ENCODE peak calls at places on chromosomes 1 and 21, in seven cellular contexts. One of them, this sample, is unnamed.

GRCh38 chr1:221023482-221023881 is 144.2 kb downstream of the HLX start:
- DNase-seq in left ventricle myocardium superior: no peak
- DNase-seq in GM20000: no peak
- DNase-seq in AG08395: no peak
- DNase-seq in EL: no peak
- DNase-seq in NCI-H1105: no peak
- DNase-seq in D721Med: no peak
- DNase-seq in this sample: no peak

GRCh38 chr1:246748867-246749266 is 24.7 kb downstream of the SCCPDH start:
- DNase-seq in left ventricle myocardium superior: no peak
- DNase-seq in GM20000: no peak
- DNase-seq in AG08395: no peak
- DNase-seq in EL: peak; percentile 46
- DNase-seq in NCI-H1105: no peak
- DNase-seq in D721Med: no peak
- DNase-seq in this sample: no peak

GRCh38 chr1:25817840-25818501 is 1.8 kb upstream of the MTFR1L start:
- DNase-seq in left ventricle myocardium superior: no peak
- DNase-seq in GM20000: no peak
- DNase-seq in AG08395: no peak
- DNase-seq in EL: no peak
- DNase-seq in NCI-H1105: peak; percentile 22
- DNase-seq in D721Med: no peak
- DNase-seq in this sample: no peak

GRCh38 chr1:61183471-61184034 is 101.2 kb downstream of the NFIA start:
- DNase-seq in left ventricle myocardium superior: peak; percentile 41
- DNase-seq in GM20000: no peak
- DNase-seq in AG08395: no peak
- DNase-seq in EL: no peak
- DNase-seq in NCI-H1105: peak; percentile 49
- DNase-seq in D721Med: no peak
- DNase-seq in this sample: no peak

GRCh38 chr1:109181085-109181806 is 32.5 kb upstream of the SARS1 start:
- DNase-seq in left ventricle myocardium superior: no peak
- DNase-seq in GM20000: no peak
- DNase-seq in AG08395: no peak
- DNase-seq in EL: no peak
- DNase-seq in NCI-H1105: no peak
- DNase-seq in D721Med: no peak
- DNase-seq in this sample: no peak

GRCh38 chr1:2982615-2983318 is 38.5 kb upstream of the ACTRT2 start:
- DNase-seq in left ventricle myocardium superior: no peak
- DNase-seq in GM20000: no peak
- DNase-seq in AG08395: no peak
- DNase-seq in EL: no peak
- DNase-seq in NCI-H1105: no peak
- DNase-seq in D721Med: no peak
- DNase-seq in this sample: no peak

GRCh38 chr1:200409203-200409760 is 554 bp downstream of the ZNF281 start:
- DNase-seq in left ventricle myocardium superior: peak; percentile 56
- DNase-seq in GM20000: peak; percentile 27
- DNase-seq in AG08395: peak; percentile 10
- DNase-seq in EL: no peak
- DNase-seq in NCI-H1105: no peak
- DNase-seq in D721Med: no peak
- DNase-seq in this sample: no peak

GRCh38 chr21:39613029-39613934 is 542 bp downstream of the B3GALT5 start:
- DNase-seq in left ventricle myocardium superior: no peak
- DNase-seq in GM20000: no peak
- DNase-seq in AG08395: no peak
- DNase-seq in EL: no peak
- DNase-seq in NCI-H1105: no peak
- DNase-seq in D721Med: no peak
- DNase-seq in this sample: no peak

GRCh38 chr1:54052470-54052933 is 502 bp downstream of the TMEM59 start:
- DNase-seq in left ventricle myocardium superior: peak; percentile 37
- DNase-seq in GM20000: peak; percentile 42
- DNase-seq in AG08395: peak; percentile 43
- DNase-seq in EL: peak; percentile 63
- DNase-seq in NCI-H1105: peak; percentile 35
- DNase-seq in D721Med: no peak
- DNase-seq in this sample: no peak

GRCh38 chr1:208766812-208767211 is 522.6 kb upstream of the PLXNA2 start:
- DNase-seq in left ventricle myocardium superior: no peak
- DNase-seq in GM20000: no peak
- DNase-seq in AG08395: no peak
- DNase-seq in EL: no peak
- DNase-seq in NCI-H1105: no peak
- DNase-seq in D721Med: no peak
- DNase-seq in this sample: no peak

GRCh38 chr1:209595032-209595431 is 11.5 kb downstream of the CAMK1G start:
- DNase-seq in left ventricle myocardium superior: no peak
- DNase-seq in GM20000: no peak
- DNase-seq in AG08395: no peak
- DNase-seq in EL: no peak
- DNase-seq in NCI-H1105: no peak
- DNase-seq in D721Med: no peak
- DNase-seq in this sample: no peak

GRCh38 chr1:204080163-204080903 is 7.4 kb downstream of the SOX13 start:
- DNase-seq in left ventricle myocardium superior: peak; percentile 69
- DNase-seq in GM20000: no peak
- DNase-seq in AG08395: peak; percentile 96
- DNase-seq in EL: peak; percentile 92
- DNase-seq in NCI-H1105: peak; percentile 66
- DNase-seq in D721Med: peak; percentile 99
- DNase-seq in this sample: peak; percentile 53

GRCh38 chr21:31034378-31034777 is 3.9 kb downstream of the KRTAP19-8 start:
- DNase-seq in left ventricle myocardium superior: no peak
- DNase-seq in GM20000: no peak
- DNase-seq in AG08395: no peak
- DNase-seq in EL: no peak
- DNase-seq in NCI-H1105: no peak
- DNase-seq in D721Med: no peak
- DNase-seq in this sample: no peak

GRCh38 chr1:41108696-41109284 is 87.3 kb upstream of the SLFNL1 start:
- DNase-seq in left ventricle myocardium superior: no peak
- DNase-seq in GM20000: no peak
- DNase-seq in AG08395: peak; percentile 3
- DNase-seq in EL: peak; percentile 30
- DNase-seq in NCI-H1105: no peak
- DNase-seq in D721Med: no peak
- DNase-seq in this sample: no peak

GRCh38 chr21:41933259-41934079 is 20.3 kb downstream of the C2CD2 start:
- DNase-seq in left ventricle myocardium superior: peak; percentile 24
- DNase-seq in GM20000: no peak
- DNase-seq in AG08395: peak; percentile 37
- DNase-seq in EL: peak; percentile 50
- DNase-seq in NCI-H1105: no peak
- DNase-seq in D721Med: no peak
- DNase-seq in this sample: no peak